ENCODE peak calls at places on chromosome 20, in eight cellular contexts. Z is upper lobe of left lung, E is IMR-90, G is hepatocyte, X is spleen, H is left lung, B is left ventricle myocardium inferior, O is colonic mucosa. V is an unnamed sample. For H3K27me3, the result is how much of the 10 kb centered on the place peaks cover.

GRCh38 chr20:31602779-31603441 is 2.2 kb upstream of the ID1 start:
- DNase-seq in Z (peak), E (peak), G (peak), X (no peak), H (no peak), B (no peak), O (no peak), V (no peak)

GRCh38 chr20:3072530-3073250 is 1.3 kb downstream of the OXT start:
- DNase-seq in Z (no peak), E (no peak), G (no peak), X (peak), H (no peak), B (no peak), O (no peak), V (no peak)

GRCh38 chr20:33882018-33882417 is 70.9 kb downstream of the CHMP4B start:
- DNase-seq in Z (no peak), E (no peak), G (no peak), X (no peak), H (no peak), B (no peak), O (no peak), V (no peak)

GRCh38 chr20:6502999-6503398 is 264.5 kb upstream of the BMP2 start:
- DNase-seq in Z (no peak), E (no peak), G (no peak), X (no peak), H (no peak), B (no peak), O (no peak), V (no peak)

GRCh38 chr20:11891081-11891826 is 26.4 kb upstream of the BTBD3 start:
- DNase-seq in Z (peak), E (peak), G (peak), X (peak), H (peak), B (peak), O (peak), V (peak)

GRCh38 chr20:33814238-33814712 is 3.1 kb downstream of the CHMP4B start:
- DNase-seq in Z (no peak), E (peak), G (no peak), X (no peak), H (no peak), B (no peak), O (peak), V (no peak)

GRCh38 chr20:36349384-36350170 is 43.4 kb downstream of the DLGAP4 start:
- DNase-seq in Z (no peak), E (no peak), G (no peak), X (no peak), H (no peak), B (no peak), O (no peak), V (no peak)

GRCh38 chr20:9551808-9552550 is 37.6 kb downstream of the LAMP5 start:
- DNase-seq in Z (no peak), E (no peak), G (no peak), X (no peak), H (no peak), B (no peak), O (no peak), V (no peak)

GRCh38 chr20:1805161-1805581 is 90.0 kb upstream of the SIRPA start:
- DNase-seq in Z (no peak), E (no peak), G (no peak), X (no peak), H (no peak), B (no peak), O (no peak), V (no peak)

GRCh38 chr20:25032065-25032477 is 25.9 kb downstream of the ACSS1 start:
- DNase-seq in Z (no peak), E (no peak), G (no peak), X (peak), H (no peak), B (no peak), O (no peak), V (no peak)

GRCh38 chr20:32966881-32967781 is 37.1 kb downstream of the SUN5 start:
- DNase-seq in Z (no peak), E (no peak), G (no peak), X (no peak), H (no peak), B (no peak), O (peak), V (peak)

GRCh38 chr20:57403216-57403615 is 12.0 kb downstream of the RBM38 start:
- DNase-seq in Z (no peak), E (no peak), G (no peak), X (peak), H (no peak), B (no peak), O (no peak), V (no peak)

GRCh38 chr20:62689861-62690644 is 18.6 kb upstream of the NTSR1 start:
- DNase-seq in Z (no peak), E (no peak), G (no peak), X (no peak), H (no peak), B (no peak), O (no peak), V (no peak)

GRCh38 chr20:7650481-7650880 is 289.8 kb downstream of the HAO1 start:
- DNase-seq in Z (no peak), E (no peak), G (no peak), X (no peak), H (no peak), B (no peak), O (no peak), V (no peak)

GRCh38 chr20:4971064-4971463 is 30.2 kb downstream of the SLC23A2 start:
- DNase-seq in Z (no peak), E (no peak), G (no peak), X (no peak), H (no peak), B (no peak), O (no peak), V (no peak)

GRCh38 chr20:24742989-24743388 is 206.1 kb upstream of the CST7 start:
- DNase-seq in Z (no peak), E (no peak), G (no peak), X (no peak), H (no peak), B (no peak), O (no peak), V (no peak)

GRCh38 chr20:11786108-11786507 is 131.6 kb upstream of the BTBD3 start:
- DNase-seq in Z (no peak), E (no peak), G (no peak), X (no peak), H (no peak), B (no peak), O (no peak), V (no peak)

GRCh38 chr20:62587757-62588402 is 54.4 kb upstream of the SLCO4A1 start:
- DNase-seq in Z (no peak), E (no peak), G (peak), X (no peak), H (no peak), B (no peak), O (no peak), V (no peak)

GRCh38 chr20:8094415-8094818 is 37.6 kb upstream of the PLCB1 start:
- DNase-seq in Z (peak), E (peak), G (peak), X (no peak), H (no peak), B (peak), O (peak), V (no peak)

GRCh38 chr20:37075932-37076685 is 19.7 kb downstream of the RBL1 start:
- DNase-seq in Z (no peak), E (peak), G (no peak), X (no peak), H (no peak), B (no peak), O (no peak), V (no peak)

GRCh38 chr20:62356948-62357667 is 10.0 kb downstream of the LAMA5 start:
- DNase-seq in Z (peak), E (peak), G (no peak), X (no peak), H (no peak), B (peak), O (no peak), V (no peak)

GRCh38 chr20:7497985-7498384 is 442.3 kb downstream of the HAO1 start:
- DNase-seq in Z (no peak), E (no peak), G (no peak), X (no peak), H (no peak), B (no peak), O (no peak), V (no peak)

GRCh38 chr20:46054606-46055005 is 25.6 kb downstream of the SLC12A5 start:
- DNase-seq in Z (no peak), E (no peak), G (no peak), X (no peak), H (no peak), B (no peak), O (no peak), V (no peak)
- H3K27me3 ChIP-seq in Z (under half), E (under half), G (under half), X (under half), H (half or more), B (half or more), O (under half), V (under half)

GRCh38 chr20:44450938-44451450 is 24.7 kb upstream of the TTPAL start:
- DNase-seq in Z (no peak), E (no peak), G (no peak), X (no peak), H (no peak), B (no peak), O (no peak), V (no peak)
- H3K27ac ChIP-seq in Z (peak), E (no peak), G (peak), X (no peak), H (peak), B (no peak), O (no peak), V (no peak)

GRCh38 chr20:50279988-50280850 is 89.6 kb downstream of the CEBPB start:
- DNase-seq in Z (no peak), E (no peak), G (no peak), X (peak), H (no peak), B (peak), O (no peak), V (no peak)

GRCh38 chr20:50282592-50283241 is 92.1 kb downstream of the CEBPB start:
- DNase-seq in Z (no peak), E (no peak), G (no peak), X (no peak), H (no peak), B (no peak), O (no peak), V (no peak)

GRCh38 chr20:50280851-50281655 is 90.4 kb downstream of the CEBPB start:
- DNase-seq in Z (no peak), E (no peak), G (no peak), X (no peak), H (no peak), B (no peak), O (no peak), V (no peak)

GRCh38 chr20:50283370-50283769 is 92.7 kb downstream of the CEBPB start:
- DNase-seq in Z (no peak), E (no peak), G (no peak), X (no peak), H (no peak), B (no peak), O (no peak), V (no peak)

DNA sequence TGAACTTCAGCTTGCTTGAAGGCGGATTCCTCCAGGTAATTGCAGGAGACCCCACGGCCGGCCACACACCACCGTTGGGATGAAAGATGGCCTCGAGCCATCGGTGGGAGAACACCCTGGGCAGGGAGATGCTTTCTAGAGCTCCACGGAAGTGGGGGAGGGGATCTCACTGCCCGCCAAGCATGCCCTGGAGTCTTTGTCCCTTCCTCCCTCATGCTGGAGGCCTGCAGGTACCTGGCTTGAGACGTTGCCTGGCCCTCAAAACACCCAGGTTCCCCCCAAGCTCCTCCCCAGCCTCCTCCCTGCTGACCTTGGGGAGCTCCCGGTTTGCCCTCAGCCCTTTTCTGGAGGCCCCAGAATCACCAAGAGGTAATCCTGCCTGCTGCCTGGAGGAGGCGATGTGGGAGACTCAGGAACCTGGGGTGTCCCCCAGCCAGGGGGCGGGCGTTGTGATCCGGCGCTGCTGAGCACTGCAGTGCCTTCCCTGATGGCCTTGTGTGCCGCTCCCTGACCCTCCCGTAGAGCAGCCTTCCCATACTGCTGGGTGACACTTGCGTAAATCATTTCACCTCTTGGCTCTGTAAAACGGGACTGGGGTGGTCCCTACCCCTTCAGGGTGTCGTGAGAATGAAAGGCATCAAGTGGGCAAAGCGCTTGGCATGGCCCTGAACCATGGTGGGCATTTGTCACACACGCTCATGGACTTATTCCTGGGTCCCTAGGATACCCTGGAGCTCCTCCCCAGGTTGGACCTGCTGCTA is 91.4 kb downstream of the CEBPB start:
- DNase-seq in Z (no peak), E (no peak), G (no peak), X (no peak), H (no peak), B (no peak), O (no peak), V (no peak)
- TF ChIP-seq CTCF in Z (no peak), E (no peak), G (peak), X (no peak), H (no peak), B (no peak), O (no peak), V (no peak)

DNA sequence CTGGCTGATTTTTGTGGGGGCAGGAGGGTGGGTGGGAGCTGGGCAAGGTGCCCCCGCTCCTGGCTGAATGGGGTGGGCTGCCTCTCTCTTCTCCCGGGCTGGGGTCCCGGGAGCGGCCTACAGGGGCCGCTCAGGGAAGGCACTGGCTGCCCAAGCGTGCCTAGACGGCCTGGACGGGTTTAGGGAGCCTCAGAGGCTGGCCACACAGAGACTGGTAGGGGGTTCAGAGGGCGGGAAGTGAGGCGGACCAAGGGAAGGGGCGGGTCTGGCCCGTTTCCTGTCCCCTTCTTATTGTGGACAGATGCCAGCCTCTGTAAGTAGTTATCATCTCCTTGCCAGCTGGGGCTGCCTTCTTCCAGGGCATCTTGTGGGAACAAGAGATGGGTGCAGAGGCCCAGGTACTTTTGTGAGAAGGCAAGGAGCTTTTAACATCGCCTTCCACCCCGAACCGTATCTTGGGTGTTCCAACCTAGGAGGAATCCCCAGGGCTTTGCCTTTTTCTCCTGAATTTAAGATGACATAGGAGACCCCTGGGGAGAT is 437 bp downstream of the CD40 start:
- DNase-seq in Z (peak), E (no peak), G (no peak), X (peak), H (no peak), B (peak), O (peak), V (no peak)
- H3K27me3 ChIP-seq in Z (under half), E (under half), G (under half), X (under half), H (under half), B (under half), O (under half), V (under half)

DNA sequence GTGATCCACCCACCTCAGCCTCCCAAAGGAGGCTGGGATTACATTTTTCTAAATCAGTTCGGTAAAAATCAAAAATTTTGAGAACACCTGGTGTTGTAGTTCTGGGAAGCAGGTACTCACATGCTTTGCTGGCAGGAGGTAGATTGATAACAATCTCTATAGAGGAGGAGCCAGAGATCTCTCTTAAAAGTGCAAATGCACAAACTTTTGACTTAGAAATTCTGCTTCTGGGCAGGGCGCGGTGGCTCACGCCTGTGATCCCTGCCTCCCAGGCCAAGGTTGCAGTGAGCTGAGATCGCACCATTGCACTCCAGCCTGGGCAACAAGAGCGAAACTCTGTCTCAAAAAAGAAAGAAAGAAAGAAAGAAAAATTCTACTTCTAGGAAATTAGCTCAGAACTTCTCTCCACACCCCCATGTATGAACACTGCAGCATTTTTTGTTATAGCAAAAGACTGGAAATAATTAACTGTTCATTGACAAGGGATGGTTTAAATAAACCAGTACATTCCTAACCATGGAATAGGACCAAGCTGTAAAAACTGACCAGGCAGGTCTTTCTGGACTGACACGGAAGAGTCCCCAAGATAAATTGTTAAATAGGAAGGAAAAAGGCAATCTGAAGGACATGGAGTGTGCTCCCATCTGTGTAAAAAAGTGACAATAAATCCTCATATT is 14.4 kb upstream of the TRIB3 start:
- DNase-seq in Z (no peak), E (no peak), G (no peak), X (no peak), H (no peak), B (no peak), O (no peak), V (no peak)
- H3K27ac ChIP-seq in Z (no peak), E (no peak), G (peak), X (peak), H (no peak), B (no peak), O (no peak), V (no peak)

GRCh38 chr20:47527004-47527800 is 25.5 kb downstream of the NCOA3 start:
- DNase-seq in Z (no peak), E (no peak), G (no peak), X (no peak), H (no peak), B (no peak), O (no peak), V (no peak)

GRCh38 chr20:47515843-47516242 is 14.2 kb downstream of the NCOA3 start:
- DNase-seq in Z (no peak), E (no peak), G (no peak), X (no peak), H (no peak), B (no peak), O (no peak), V (no peak)

GRCh38 chr20:47524385-47524784 is 22.7 kb downstream of the NCOA3 start:
- DNase-seq in Z (no peak), E (no peak), G (no peak), X (no peak), H (no peak), B (no peak), O (no peak), V (no peak)

DNA sequence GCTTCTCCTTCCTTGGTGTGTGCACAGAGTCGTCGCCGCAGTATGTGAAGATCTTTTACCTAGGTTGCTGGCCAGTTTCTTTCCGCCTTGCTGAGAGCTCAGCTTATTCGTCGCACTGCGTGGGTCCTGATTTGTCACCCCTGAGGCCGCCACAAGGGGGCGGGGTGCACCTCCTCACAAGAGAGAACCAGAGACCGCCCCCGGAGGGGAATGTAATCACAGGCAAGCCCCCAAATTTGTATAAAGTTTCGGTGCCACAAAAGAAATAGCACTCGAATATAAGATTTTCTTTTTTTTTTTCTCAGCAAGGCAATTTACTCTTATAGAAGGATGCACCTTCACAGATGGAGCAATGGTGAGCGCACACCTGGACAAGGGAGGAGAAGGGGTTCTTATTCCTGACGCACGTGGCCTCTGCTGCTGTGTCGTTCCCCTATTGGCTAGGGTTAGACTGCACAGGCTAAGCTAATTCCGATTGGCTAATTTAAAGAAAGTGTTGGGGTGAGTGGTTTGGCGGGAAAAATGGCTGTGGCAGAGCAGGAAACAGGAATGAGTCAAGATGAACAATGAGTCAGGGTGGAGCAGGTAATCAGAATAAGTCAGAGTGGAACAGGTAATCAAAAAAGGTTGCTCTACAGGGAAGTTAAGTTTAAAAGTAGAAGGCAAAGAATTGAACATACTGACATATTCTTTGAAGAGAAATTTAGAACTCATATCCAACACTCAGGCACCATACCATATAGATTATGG is 19.5 kb downstream of the NCOA3 start:
- DNase-seq in Z (no peak), E (no peak), G (peak), X (no peak), H (no peak), B (no peak), O (no peak), V (no peak)
- TF ChIP-seq CTCF in Z (no peak), E (no peak), G (peak), X (no peak), H (no peak), B (peak), O (no peak), V (no peak)

GRCh38 chr20:63828545-63828944 is 2.5 kb downstream of the ZBTB46 start:
- DNase-seq in Z (no peak), E (no peak), G (no peak), X (no peak), H (no peak), B (no peak), O (no peak), V (no peak)

GRCh38 chr20:63828124-63828523 is 2.9 kb downstream of the ZBTB46 start:
- DNase-seq in Z (no peak), E (no peak), G (no peak), X (no peak), H (no peak), B (no peak), O (no peak), V (no peak)

GRCh38 chr20:63826753-63827152 is 4.3 kb downstream of the ZBTB46 start:
- DNase-seq in Z (no peak), E (peak), G (no peak), X (no peak), H (no peak), B (no peak), O (no peak), V (no peak)

GRCh38 chr20:63823691-63824311 is 7.3 kb downstream of the ZBTB46 start:
- DNase-seq in Z (no peak), E (no peak), G (no peak), X (no peak), H (no peak), B (no peak), O (no peak), V (no peak)

GRCh38 chr20:63825331-63826118 is 5.5 kb downstream of the ZBTB46 start:
- DNase-seq in Z (no peak), E (no peak), G (no peak), X (no peak), H (no peak), B (no peak), O (no peak), V (no peak)
- H3K27me3 ChIP-seq in Z (under half), E (under half), G (under half), X (under half), H (under half), B (under half), O (under half), V (under half)

V was measured in CD4-positive, alpha-beta T cell.